ENCODE peak calls at places on chromosome 6, in five cellular contexts. C is GM10248, E is PC-3, P is AG09309, V is SK-N-SH. I is an unnamed sample.

GRCh38 chr6:82337688-82338257 is 25.8 kb upstream of the TPBG start:
- DNase-seq in P (no peak), C (no peak), V (no peak), E (peak), I (no peak)

GRCh38 chr6:111841822-111842221 is 31.4 kb downstream of the FYN start:
- DNase-seq in C (no peak), E (no peak), P (no peak), V (no peak), I (no peak)

GRCh38 chr6:4369616-4370015 is 234.2 kb upstream of the ECI2 start:
- DNase-seq in C (no peak), P (peak), V (no peak), E (peak), I (no peak)

GRCh38 chr6:138258991-138259390 is 40.7 kb upstream of the PBOV1 start:
- DNase-seq in C (no peak), P (no peak), V (no peak), E (no peak), I (no peak)

GRCh38 chr6:136774228-136775041 is 17.8 kb downstream of the MAP3K5 start:
- DNase-seq in P (no peak), E (peak), C (no peak), V (no peak), I (no peak)

GRCh38 chr6:137736048-137736846 is 130.8 kb upstream of the TNFAIP3 start:
- DNase-seq in P (no peak), C (peak), E (no peak), V (no peak), I (no peak)

GRCh38 chr6:36599791-36600209 is 5.6 kb downstream of the SRSF3 start:
- DNase-seq in P (no peak), V (peak), C (no peak), E (no peak), I (peak)

GRCh38 chr6:42088101-42088591 is 37.8 kb downstream of the TAF8 start:
- DNase-seq in E (peak), C (no peak), P (no peak), V (no peak), I (no peak)

GRCh38 chr6:25035451-25036435 is 100.0 kb upstream of the RIPOR2 start:
- DNase-seq in V (no peak), P (no peak), E (no peak), C (no peak), I (no peak)

GRCh38 chr6:120363429-120363828 is 970.9 kb downstream of the TBC1D32 start:
- DNase-seq in E (no peak), P (no peak), V (no peak), C (no peak), I (peak)

GRCh38 chr6:139536751-139537617 is 162.5 kb upstream of the CITED2 start:
- DNase-seq in P (no peak), C (no peak), E (no peak), V (no peak), I (no peak)

GRCh38 chr6:24918641-24919403 is 16.9 kb downstream of the RIPOR2 start:
- DNase-seq in V (peak), E (no peak), P (no peak), C (no peak), I (peak)

GRCh38 chr6:136991614-136992013 is 53.2 kb downstream of the IL20RA start:
- DNase-seq in V (no peak), C (no peak), E (peak), P (no peak), I (no peak)

GRCh38 chr6:138593100-138593877 is 94.0 kb upstream of the NHSL1 start:
- DNase-seq in P (peak), C (peak), V (no peak), E (peak), I (no peak)

GRCh38 chr6:144796070-144796469 is 510.9 kb downstream of the UTRN start:
- DNase-seq in C (no peak), P (no peak), V (no peak), E (no peak), I (no peak)

GRCh38 chr6:20092071-20092566 is 120.2 kb downstream of the MBOAT1 start:
- DNase-seq in V (peak), P (peak), C (no peak), E (peak), I (no peak)
- TF ChIP-seq CTCF in V (peak), P (peak), C (peak), E (peak), I (peak)

GRCh38 chr6:33936911-33937310 is 133.1 kb upstream of the MLN start:
- DNase-seq in P (no peak), V (no peak), E (no peak), C (no peak), I (no peak)

GRCh38 chr6:33934726-33935270 is 131.0 kb upstream of the MLN start:
- DNase-seq in P (no peak), C (no peak), E (no peak), V (no peak), I (no peak)

GRCh38 chr6:33933101-33933500 is 129.3 kb upstream of the MLN start:
- DNase-seq in P (no peak), C (no peak), E (no peak), V (no peak), I (no peak)

GRCh38 chr6:33931799-33932198 is 128.0 kb upstream of the MLN start:
- DNase-seq in C (no peak), E (no peak), P (no peak), V (no peak), I (no peak)

DNA sequence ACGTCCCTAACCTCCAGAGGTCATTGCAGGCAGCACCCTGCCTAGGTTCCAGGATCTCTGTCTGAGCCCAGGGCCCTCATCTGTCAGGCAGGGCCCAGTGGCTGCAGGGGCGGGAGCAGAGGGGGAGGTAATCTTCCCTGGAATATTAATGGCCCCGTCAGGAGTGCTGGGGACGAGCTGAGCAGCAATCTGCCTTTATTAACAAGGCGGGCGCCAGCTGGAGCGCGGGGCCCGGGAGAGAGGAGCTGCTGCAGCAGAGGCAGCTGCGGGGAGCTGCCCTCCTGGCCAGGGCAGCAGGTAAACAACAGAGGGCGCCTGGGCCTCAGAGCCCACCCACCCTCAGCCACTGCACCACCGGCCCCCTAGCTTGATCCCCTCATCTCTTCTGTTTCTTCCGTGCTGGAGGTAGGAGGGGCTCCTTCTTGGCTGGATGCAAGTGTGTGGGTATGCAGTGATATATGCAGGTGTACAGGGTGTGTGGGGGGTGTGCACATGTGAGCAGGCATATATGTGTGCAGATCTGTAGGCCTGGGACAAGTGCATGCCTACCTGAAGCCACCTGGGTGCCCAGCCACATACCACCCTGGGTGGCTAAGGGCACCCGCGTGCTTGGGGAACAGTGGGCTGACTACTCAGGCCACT is 131.8 kb upstream of the MLN start:
- DNase-seq in V (peak), E (no peak), C (no peak), P (no peak), I (peak)
- TF ChIP-seq CTCF in V (no peak), E (no peak), C (no peak), P (no peak), I (no peak)

GRCh38 chr6:78438135-78438534 is 429.2 kb upstream of the IRAK1BP1 start:
- DNase-seq in C (no peak), V (no peak), P (no peak), E (no peak), I (no peak)

DNA sequence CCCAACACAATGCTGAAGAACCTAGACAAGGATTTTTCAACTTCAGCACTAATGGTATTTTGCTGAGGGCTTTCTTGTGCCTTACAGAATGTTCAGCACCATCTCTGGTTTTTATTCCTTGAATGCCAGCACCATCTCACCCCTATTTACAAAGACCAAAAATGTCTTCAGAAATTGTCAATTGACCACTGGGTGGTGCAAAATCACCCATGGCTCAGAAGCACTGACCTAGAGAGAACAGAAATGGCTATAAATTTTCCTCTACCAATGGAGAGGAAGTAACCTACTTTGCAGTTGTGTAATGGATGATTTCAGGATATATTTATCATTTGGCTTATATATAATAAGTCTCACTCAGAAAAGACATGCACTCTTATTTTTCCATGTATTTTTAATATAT is 431.0 kb upstream of the IRAK1BP1 start:
- DNase-seq in P (peak), E (peak), C (no peak), V (no peak), I (no peak)
- TF ChIP-seq CTCF in P (peak), E (peak), C (no peak), V (peak), I (peak)

GRCh38 chr6:33271098-33271607 is 523 bp downstream of the VPS52 start:
- DNase-seq in C (no peak), E (peak), P (no peak), V (no peak), I (no peak)
- TF ChIP-seq CTCF in C (no peak), E (no peak), P (no peak), V (no peak), I (peak)

DNA sequence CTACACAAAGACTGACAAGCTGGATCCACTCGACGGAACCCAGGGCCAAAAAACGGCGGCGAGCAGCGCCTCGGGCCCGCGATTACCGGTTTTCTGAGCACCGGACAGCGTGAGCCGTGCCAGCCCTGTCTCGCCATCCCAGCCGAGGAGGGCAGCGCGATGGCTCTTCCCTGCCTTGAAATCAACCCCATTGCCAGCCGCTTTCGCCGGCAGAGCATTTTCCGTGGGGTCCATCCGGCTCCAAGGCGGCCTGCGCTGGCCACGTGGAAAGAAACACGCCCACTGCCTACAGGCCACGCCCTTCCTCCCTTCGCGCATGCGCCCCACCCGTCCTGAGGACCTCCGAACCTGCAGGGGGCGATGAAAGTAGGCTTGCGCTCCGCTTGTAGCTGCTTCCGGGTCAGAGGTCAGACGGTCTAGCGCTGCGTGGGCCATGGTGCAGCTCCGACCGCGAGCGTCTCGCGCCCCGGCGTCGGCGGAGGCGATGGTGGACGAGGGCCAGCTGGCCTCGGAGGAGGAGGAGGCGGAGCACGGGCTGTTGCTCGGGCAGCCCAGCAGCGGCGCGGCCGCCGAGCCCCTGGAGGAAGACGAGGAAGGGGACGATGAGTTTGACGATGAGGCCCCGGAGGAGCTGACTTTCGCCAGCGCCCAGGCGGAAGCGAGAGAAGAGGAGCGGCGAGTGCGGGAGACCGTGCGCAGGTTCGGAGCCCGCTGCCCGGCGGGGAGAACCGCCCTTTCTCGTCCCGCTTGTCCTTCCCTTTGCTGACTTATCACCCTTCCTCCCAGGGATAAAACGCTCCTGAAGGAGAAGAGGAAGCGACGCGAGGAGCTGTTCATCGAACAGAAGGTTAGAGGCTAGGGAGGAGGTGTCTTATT is at the start of gene NOL7:
- DNase-seq in E (peak), V (peak), C (peak), P (peak), I (peak)
- TF ChIP-seq CTCF in E (peak), V (peak), C (peak), P (peak), I (peak)

GRCh38 chr6:13368716-13369115 is 40.4 kb upstream of the TBC1D7 start:
- DNase-seq in C (no peak), V (no peak), P (no peak), E (peak), I (no peak)
- TF ChIP-seq CTCF in C (no peak), V (no peak), P (no peak), E (no peak), I (no peak)

GRCh38 chr6:3336859-3337515 is 78.2 kb downstream of the PSMG4 start:
- DNase-seq in V (no peak), E (no peak), C (no peak), P (no peak), I (no peak)

GRCh38 chr6:3336066-3336786 is 77.5 kb downstream of the PSMG4 start:
- DNase-seq in V (no peak), C (no peak), E (no peak), P (no peak), I (no peak)

GRCh38 chr6:3335169-3335568 is 76.4 kb downstream of the PSMG4 start:
- DNase-seq in P (no peak), E (no peak), C (no peak), V (no peak), I (no peak)

GRCh38 chr6:3340358-3340798 is 81.6 kb downstream of the PSMG4 start:
- DNase-seq in C (no peak), P (no peak), E (no peak), V (no peak), I (no peak)

GRCh38 chr6:3337521-3338350 is 79.0 kb downstream of the PSMG4 start:
- DNase-seq in V (no peak), E (peak), P (no peak), C (peak), I (no peak)
- TF ChIP-seq CTCF in V (no peak), E (peak), P (no peak), C (peak), I (no peak)

I was measured in glutamatergic neuron.